ENCODE peak calls at places on chromosomes 5 and 9, in nine cellular contexts. One of them, this sample, is unnamed.

GRCh38 chr5:149550608-149551226 is 522 bp downstream of the CSNK1A1 start:
- DNase-seq in left ventricle myocardium inferior: peak; percentile 25
- DNase-seq in H7: no peak
- DNase-seq in activated naive CD8-positive, alpha-beta T cell treated with anti-CD3 and anti-CD28 coated beads, Interleukin-2, amount 10 ng/mL, durations not matched to agents 7 days and 5 days: no peak
- DNase-seq in skeletal muscle cell: no peak
- DNase-seq in stimulated activated CD8-positive, alpha-beta memory T cell treated with anti-CD3 and anti-CD28 coated beads, Interleukin-2, amount 100 ng/mL, for 1 hour: no peak
- DNase-seq in uterus: no peak
- DNase-seq in activated gamma-delta T cell treated with Interleukin-2 at 50 U/mL for 16 hours: peak; percentile 14
- DNase-seq in pulmonary artery endothelial cell: no peak
- DNase-seq in this sample: no peak

GRCh38 chr9:125634040-125634717 is 72.8 kb downstream of the MAPKAP1 start:
- DNase-seq in H7: no peak
- DNase-seq in stimulated activated CD8-positive, alpha-beta memory T cell treated with anti-CD3 and anti-CD28 coated beads, Interleukin-2, amount 100 ng/mL, for 1 hour: no peak
- DNase-seq in left ventricle myocardium inferior: no peak
- DNase-seq in skeletal muscle cell: no peak
- DNase-seq in activated gamma-delta T cell treated with Interleukin-2 at 50 U/mL for 16 hours: no peak
- DNase-seq in uterus: no peak
- DNase-seq in activated naive CD8-positive, alpha-beta T cell treated with anti-CD3 and anti-CD28 coated beads, Interleukin-2, amount 10 ng/mL, durations not matched to agents 7 days and 5 days: no peak
- DNase-seq in pulmonary artery endothelial cell: no peak
- DNase-seq in this sample: no peak

GRCh38 chr9:129081388-129081889 is 528 bp downstream of the DOLPP1 start:
- DNase-seq in H7: peak; percentile 100
- DNase-seq in skeletal muscle cell: no peak
- DNase-seq in activated gamma-delta T cell treated with Interleukin-2 at 50 U/mL for 16 hours: no peak
- DNase-seq in pulmonary artery endothelial cell: no peak
- DNase-seq in activated naive CD8-positive, alpha-beta T cell treated with anti-CD3 and anti-CD28 coated beads, Interleukin-2, amount 10 ng/mL, durations not matched to agents 7 days and 5 days: no peak
- DNase-seq in uterus: no peak
- DNase-seq in left ventricle myocardium inferior: no peak
- DNase-seq in stimulated activated CD8-positive, alpha-beta memory T cell treated with anti-CD3 and anti-CD28 coated beads, Interleukin-2, amount 100 ng/mL, for 1 hour: no peak
- DNase-seq in this sample: no peak

GRCh38 chr5:113117543-113118110 is 141.0 kb downstream of the DCP2 start:
- DNase-seq in skeletal muscle cell: no peak
- DNase-seq in H7: no peak
- DNase-seq in left ventricle myocardium inferior: no peak
- DNase-seq in activated naive CD8-positive, alpha-beta T cell treated with anti-CD3 and anti-CD28 coated beads, Interleukin-2, amount 10 ng/mL, durations not matched to agents 7 days and 5 days: no peak
- DNase-seq in pulmonary artery endothelial cell: no peak
- DNase-seq in activated gamma-delta T cell treated with Interleukin-2 at 50 U/mL for 16 hours: no peak
- DNase-seq in stimulated activated CD8-positive, alpha-beta memory T cell treated with anti-CD3 and anti-CD28 coated beads, Interleukin-2, amount 100 ng/mL, for 1 hour: no peak
- DNase-seq in uterus: no peak
- DNase-seq in this sample: no peak

GRCh38 chr9:84383178-84383577 is 42.6 kb upstream of the SLC28A3 start:
- DNase-seq in uterus: no peak
- DNase-seq in H7: no peak
- DNase-seq in activated naive CD8-positive, alpha-beta T cell treated with anti-CD3 and anti-CD28 coated beads, Interleukin-2, amount 10 ng/mL, durations not matched to agents 7 days and 5 days: no peak
- DNase-seq in activated gamma-delta T cell treated with Interleukin-2 at 50 U/mL for 16 hours: no peak
- DNase-seq in skeletal muscle cell: no peak
- DNase-seq in pulmonary artery endothelial cell: no peak
- DNase-seq in left ventricle myocardium inferior: no peak
- DNase-seq in stimulated activated CD8-positive, alpha-beta memory T cell treated with anti-CD3 and anti-CD28 coated beads, Interleukin-2, amount 100 ng/mL, for 1 hour: no peak
- DNase-seq in this sample: no peak

GRCh38 chr5:83914662-83915418 is 194.2 kb upstream of the HAPLN1 start:
- DNase-seq in uterus: no peak
- DNase-seq in activated naive CD8-positive, alpha-beta T cell treated with anti-CD3 and anti-CD28 coated beads, Interleukin-2, amount 10 ng/mL, durations not matched to agents 7 days and 5 days: no peak
- DNase-seq in left ventricle myocardium inferior: no peak
- DNase-seq in stimulated activated CD8-positive, alpha-beta memory T cell treated with anti-CD3 and anti-CD28 coated beads, Interleukin-2, amount 100 ng/mL, for 1 hour: no peak
- DNase-seq in H7: no peak
- DNase-seq in pulmonary artery endothelial cell: no peak
- DNase-seq in activated gamma-delta T cell treated with Interleukin-2 at 50 U/mL for 16 hours: no peak
- DNase-seq in skeletal muscle cell: no peak
- DNase-seq in this sample: no peak

GRCh38 chr5:40332945-40333344 is 346.8 kb upstream of the PTGER4 start:
- DNase-seq in stimulated activated CD8-positive, alpha-beta memory T cell treated with anti-CD3 and anti-CD28 coated beads, Interleukin-2, amount 100 ng/mL, for 1 hour: no peak
- DNase-seq in skeletal muscle cell: no peak
- DNase-seq in H7: no peak
- DNase-seq in uterus: no peak
- DNase-seq in activated gamma-delta T cell treated with Interleukin-2 at 50 U/mL for 16 hours: no peak
- DNase-seq in pulmonary artery endothelial cell: peak; percentile 24
- DNase-seq in left ventricle myocardium inferior: no peak
- DNase-seq in activated naive CD8-positive, alpha-beta T cell treated with anti-CD3 and anti-CD28 coated beads, Interleukin-2, amount 10 ng/mL, durations not matched to agents 7 days and 5 days: no peak
- DNase-seq in this sample: peak; percentile 58

GRCh38 chr5:135356522-135357318 is 42.3 kb downstream of the MACROH2A1 start:
- DNase-seq in pulmonary artery endothelial cell: no peak
- DNase-seq in activated naive CD8-positive, alpha-beta T cell treated with anti-CD3 and anti-CD28 coated beads, Interleukin-2, amount 10 ng/mL, durations not matched to agents 7 days and 5 days: no peak
- DNase-seq in H7: no peak
- DNase-seq in left ventricle myocardium inferior: peak; percentile 83
- DNase-seq in stimulated activated CD8-positive, alpha-beta memory T cell treated with anti-CD3 and anti-CD28 coated beads, Interleukin-2, amount 100 ng/mL, for 1 hour: no peak
- DNase-seq in skeletal muscle cell: peak; percentile 74
- DNase-seq in activated gamma-delta T cell treated with Interleukin-2 at 50 U/mL for 16 hours: no peak
- DNase-seq in uterus: peak; percentile 73
- DNase-seq in this sample: peak; percentile 64

GRCh38 chr9:69582544-69583297 is 89.5 kb downstream of the APBA1 start:
- DNase-seq in activated naive CD8-positive, alpha-beta T cell treated with anti-CD3 and anti-CD28 coated beads, Interleukin-2, amount 10 ng/mL, durations not matched to agents 7 days and 5 days: no peak
- DNase-seq in skeletal muscle cell: no peak
- DNase-seq in H7: no peak
- DNase-seq in left ventricle myocardium inferior: peak; percentile 25
- DNase-seq in activated gamma-delta T cell treated with Interleukin-2 at 50 U/mL for 16 hours: no peak
- DNase-seq in pulmonary artery endothelial cell: peak; percentile 58
- DNase-seq in stimulated activated CD8-positive, alpha-beta memory T cell treated with anti-CD3 and anti-CD28 coated beads, Interleukin-2, amount 100 ng/mL, for 1 hour: no peak
- DNase-seq in uterus: no peak
- DNase-seq in this sample: peak; percentile 65

GRCh38 chr5:110925398-110925797 is 146.1 kb upstream of the TSLP start:
- DNase-seq in left ventricle myocardium inferior: no peak
- DNase-seq in pulmonary artery endothelial cell: no peak
- DNase-seq in activated naive CD8-positive, alpha-beta T cell treated with anti-CD3 and anti-CD28 coated beads, Interleukin-2, amount 10 ng/mL, durations not matched to agents 7 days and 5 days: no peak
- DNase-seq in uterus: no peak
- DNase-seq in H7: no peak
- DNase-seq in activated gamma-delta T cell treated with Interleukin-2 at 50 U/mL for 16 hours: no peak
- DNase-seq in skeletal muscle cell: no peak
- DNase-seq in stimulated activated CD8-positive, alpha-beta memory T cell treated with anti-CD3 and anti-CD28 coated beads, Interleukin-2, amount 100 ng/mL, for 1 hour: no peak
- DNase-seq in this sample: no peak

GRCh38 chr5:80156156-80156555 is 99.7 kb downstream of the SERINC5 start:
- DNase-seq in skeletal muscle cell: peak; percentile 31
- DNase-seq in uterus: no peak
- DNase-seq in left ventricle myocardium inferior: no peak
- DNase-seq in activated gamma-delta T cell treated with Interleukin-2 at 50 U/mL for 16 hours: no peak
- DNase-seq in H7: no peak
- DNase-seq in pulmonary artery endothelial cell: no peak
- DNase-seq in stimulated activated CD8-positive, alpha-beta memory T cell treated with anti-CD3 and anti-CD28 coated beads, Interleukin-2, amount 100 ng/mL, for 1 hour: no peak
- DNase-seq in activated naive CD8-positive, alpha-beta T cell treated with anti-CD3 and anti-CD28 coated beads, Interleukin-2, amount 10 ng/mL, durations not matched to agents 7 days and 5 days: no peak
- DNase-seq in this sample: no peak

GRCh38 chr5:181159286-181160143 is 12.1 kb downstream of the OR2V2 start:
- DNase-seq in uterus: peak; percentile 86
- DNase-seq in H7: peak; percentile 92
- DNase-seq in skeletal muscle cell: no peak
- DNase-seq in pulmonary artery endothelial cell: no peak
- DNase-seq in activated naive CD8-positive, alpha-beta T cell treated with anti-CD3 and anti-CD28 coated beads, Interleukin-2, amount 10 ng/mL, durations not matched to agents 7 days and 5 days: peak; percentile 95
- DNase-seq in stimulated activated CD8-positive, alpha-beta memory T cell treated with anti-CD3 and anti-CD28 coated beads, Interleukin-2, amount 100 ng/mL, for 1 hour: peak; percentile 80
- DNase-seq in activated gamma-delta T cell treated with Interleukin-2 at 50 U/mL for 16 hours: peak; percentile 91
- DNase-seq in left ventricle myocardium inferior: peak; percentile 84
- DNase-seq in this sample: peak; percentile 48

GRCh38 chr5:143111799-143112198 is 291.7 kb downstream of the NR3C1 start:
- DNase-seq in skeletal muscle cell: no peak
- DNase-seq in stimulated activated CD8-positive, alpha-beta memory T cell treated with anti-CD3 and anti-CD28 coated beads, Interleukin-2, amount 100 ng/mL, for 1 hour: no peak
- DNase-seq in uterus: no peak
- DNase-seq in left ventricle myocardium inferior: no peak
- DNase-seq in activated naive CD8-positive, alpha-beta T cell treated with anti-CD3 and anti-CD28 coated beads, Interleukin-2, amount 10 ng/mL, durations not matched to agents 7 days and 5 days: no peak
- DNase-seq in pulmonary artery endothelial cell: no peak
- DNase-seq in H7: no peak
- DNase-seq in activated gamma-delta T cell treated with Interleukin-2 at 50 U/mL for 16 hours: no peak
- DNase-seq in this sample: no peak

GRCh38 chr9:128424268-128424780 is 3.7 kb downstream of the CERCAM start:
- DNase-seq in skeletal muscle cell: no peak
- DNase-seq in pulmonary artery endothelial cell: no peak
- DNase-seq in H7: no peak
- DNase-seq in activated gamma-delta T cell treated with Interleukin-2 at 50 U/mL for 16 hours: no peak
- DNase-seq in stimulated activated CD8-positive, alpha-beta memory T cell treated with anti-CD3 and anti-CD28 coated beads, Interleukin-2, amount 100 ng/mL, for 1 hour: no peak
- DNase-seq in left ventricle myocardium inferior: no peak
- DNase-seq in activated naive CD8-positive, alpha-beta T cell treated with anti-CD3 and anti-CD28 coated beads, Interleukin-2, amount 10 ng/mL, durations not matched to agents 7 days and 5 days: no peak
- DNase-seq in uterus: no peak
- DNase-seq in this sample: no peak

GRCh38 chr9:101387871-101388506 is 3.2 kb upstream of the BAAT start:
- DNase-seq in left ventricle myocardium inferior: no peak
- DNase-seq in skeletal muscle cell: no peak
- DNase-seq in H7: peak; percentile 15
- DNase-seq in uterus: no peak
- DNase-seq in stimulated activated CD8-positive, alpha-beta memory T cell treated with anti-CD3 and anti-CD28 coated beads, Interleukin-2, amount 100 ng/mL, for 1 hour: no peak
- DNase-seq in activated naive CD8-positive, alpha-beta T cell treated with anti-CD3 and anti-CD28 coated beads, Interleukin-2, amount 10 ng/mL, durations not matched to agents 7 days and 5 days: no peak
- DNase-seq in activated gamma-delta T cell treated with Interleukin-2 at 50 U/mL for 16 hours: no peak
- DNase-seq in pulmonary artery endothelial cell: no peak
- DNase-seq in this sample: peak; percentile 54

GRCh38 chr9:20023237-20023928 is 234.5 kb upstream of the SLC24A2 start:
- DNase-seq in uterus: no peak
- DNase-seq in activated gamma-delta T cell treated with Interleukin-2 at 50 U/mL for 16 hours: no peak
- DNase-seq in pulmonary artery endothelial cell: no peak
- DNase-seq in H7: no peak
- DNase-seq in skeletal muscle cell: no peak
- DNase-seq in stimulated activated CD8-positive, alpha-beta memory T cell treated with anti-CD3 and anti-CD28 coated beads, Interleukin-2, amount 100 ng/mL, for 1 hour: no peak
- DNase-seq in left ventricle myocardium inferior: no peak
- DNase-seq in activated naive CD8-positive, alpha-beta T cell treated with anti-CD3 and anti-CD28 coated beads, Interleukin-2, amount 10 ng/mL, durations not matched to agents 7 days and 5 days: no peak
- DNase-seq in this sample: no peak

GRCh38 chr5:32339198-32339597 is 26.5 kb upstream of the MTMR12 start:
- DNase-seq in activated naive CD8-positive, alpha-beta T cell treated with anti-CD3 and anti-CD28 coated beads, Interleukin-2, amount 10 ng/mL, durations not matched to agents 7 days and 5 days: no peak
- DNase-seq in H7: no peak
- DNase-seq in uterus: no peak
- DNase-seq in stimulated activated CD8-positive, alpha-beta memory T cell treated with anti-CD3 and anti-CD28 coated beads, Interleukin-2, amount 100 ng/mL, for 1 hour: no peak
- DNase-seq in activated gamma-delta T cell treated with Interleukin-2 at 50 U/mL for 16 hours: no peak
- DNase-seq in pulmonary artery endothelial cell: no peak
- DNase-seq in skeletal muscle cell: no peak
- DNase-seq in left ventricle myocardium inferior: no peak
- DNase-seq in this sample: no peak

GRCh38 chr5:135827965-135828792 is 6.3 kb upstream of the SLC25A48 start:
- DNase-seq in left ventricle myocardium inferior: no peak
- DNase-seq in pulmonary artery endothelial cell: no peak
- DNase-seq in uterus: no peak
- DNase-seq in activated naive CD8-positive, alpha-beta T cell treated with anti-CD3 and anti-CD28 coated beads, Interleukin-2, amount 10 ng/mL, durations not matched to agents 7 days and 5 days: no peak
- DNase-seq in stimulated activated CD8-positive, alpha-beta memory T cell treated with anti-CD3 and anti-CD28 coated beads, Interleukin-2, amount 100 ng/mL, for 1 hour: no peak
- DNase-seq in H7: peak; percentile 16
- DNase-seq in skeletal muscle cell: no peak
- DNase-seq in activated gamma-delta T cell treated with Interleukin-2 at 50 U/mL for 16 hours: no peak
- DNase-seq in this sample: no peak

GRCh38 chr9:8384126-8384525 is 584.5 kb upstream of the DMAC1 start:
- DNase-seq in skeletal muscle cell: peak; percentile 18
- DNase-seq in activated naive CD8-positive, alpha-beta T cell treated with anti-CD3 and anti-CD28 coated beads, Interleukin-2, amount 10 ng/mL, durations not matched to agents 7 days and 5 days: no peak
- DNase-seq in stimulated activated CD8-positive, alpha-beta memory T cell treated with anti-CD3 and anti-CD28 coated beads, Interleukin-2, amount 100 ng/mL, for 1 hour: no peak
- DNase-seq in H7: no peak
- DNase-seq in activated gamma-delta T cell treated with Interleukin-2 at 50 U/mL for 16 hours: no peak
- DNase-seq in pulmonary artery endothelial cell: no peak
- DNase-seq in left ventricle myocardium inferior: no peak
- DNase-seq in uterus: no peak
- DNase-seq in this sample: no peak

GRCh38 chr5:138459311-138459710 is 6.0 kb upstream of the EGR1 start:
- DNase-seq in left ventricle myocardium inferior: no peak
- DNase-seq in skeletal muscle cell: no peak
- DNase-seq in H7: no peak
- DNase-seq in stimulated activated CD8-positive, alpha-beta memory T cell treated with anti-CD3 and anti-CD28 coated beads, Interleukin-2, amount 100 ng/mL, for 1 hour: peak; percentile 70
- DNase-seq in uterus: no peak
- DNase-seq in activated naive CD8-positive, alpha-beta T cell treated with anti-CD3 and anti-CD28 coated beads, Interleukin-2, amount 10 ng/mL, durations not matched to agents 7 days and 5 days: peak; percentile 82
- DNase-seq in activated gamma-delta T cell treated with Interleukin-2 at 50 U/mL for 16 hours: peak; percentile 75
- DNase-seq in pulmonary artery endothelial cell: peak; percentile 35
- DNase-seq in this sample: peak; percentile 90

GRCh38 chr5:10111575-10111974 is 138.1 kb downstream of the ATPSCKMT start:
- DNase-seq in left ventricle myocardium inferior: no peak
- DNase-seq in stimulated activated CD8-positive, alpha-beta memory T cell treated with anti-CD3 and anti-CD28 coated beads, Interleukin-2, amount 100 ng/mL, for 1 hour: no peak
- DNase-seq in activated gamma-delta T cell treated with Interleukin-2 at 50 U/mL for 16 hours: no peak
- DNase-seq in H7: peak; percentile 81
- DNase-seq in skeletal muscle cell: no peak
- DNase-seq in uterus: no peak
- DNase-seq in pulmonary artery endothelial cell: no peak
- DNase-seq in activated naive CD8-positive, alpha-beta T cell treated with anti-CD3 and anti-CD28 coated beads, Interleukin-2, amount 10 ng/mL, durations not matched to agents 7 days and 5 days: no peak
- DNase-seq in this sample: no peak

GRCh38 chr9:91332476-91333231 is 29.1 kb downstream of the AUH start:
- DNase-seq in uterus: no peak
- DNase-seq in pulmonary artery endothelial cell: no peak
- DNase-seq in stimulated activated CD8-positive, alpha-beta memory T cell treated with anti-CD3 and anti-CD28 coated beads, Interleukin-2, amount 100 ng/mL, for 1 hour: no peak
- DNase-seq in activated gamma-delta T cell treated with Interleukin-2 at 50 U/mL for 16 hours: no peak
- DNase-seq in skeletal muscle cell: no peak
- DNase-seq in left ventricle myocardium inferior: no peak
- DNase-seq in activated naive CD8-positive, alpha-beta T cell treated with anti-CD3 and anti-CD28 coated beads, Interleukin-2, amount 10 ng/mL, durations not matched to agents 7 days and 5 days: no peak
- DNase-seq in H7: no peak
- DNase-seq in this sample: no peak

GRCh38 chr9:97462159-97462558 is 39.3 kb upstream of the TMOD1 start:
- DNase-seq in left ventricle myocardium inferior: no peak
- DNase-seq in uterus: no peak
- DNase-seq in H7: no peak
- DNase-seq in activated gamma-delta T cell treated with Interleukin-2 at 50 U/mL for 16 hours: no peak
- DNase-seq in skeletal muscle cell: no peak
- DNase-seq in pulmonary artery endothelial cell: no peak
- DNase-seq in stimulated activated CD8-positive, alpha-beta memory T cell treated with anti-CD3 and anti-CD28 coated beads, Interleukin-2, amount 100 ng/mL, for 1 hour: no peak
- DNase-seq in activated naive CD8-positive, alpha-beta T cell treated with anti-CD3 and anti-CD28 coated beads, Interleukin-2, amount 10 ng/mL, durations not matched to agents 7 days and 5 days: no peak
- DNase-seq in this sample: no peak

GRCh38 chr5:83567741-83568530 is 96.4 kb downstream of the VCAN start:
- DNase-seq in pulmonary artery endothelial cell: no peak
- DNase-seq in stimulated activated CD8-positive, alpha-beta memory T cell treated with anti-CD3 and anti-CD28 coated beads, Interleukin-2, amount 100 ng/mL, for 1 hour: no peak
- DNase-seq in left ventricle myocardium inferior: no peak
- DNase-seq in uterus: no peak
- DNase-seq in activated naive CD8-positive, alpha-beta T cell treated with anti-CD3 and anti-CD28 coated beads, Interleukin-2, amount 10 ng/mL, durations not matched to agents 7 days and 5 days: no peak
- DNase-seq in H7: no peak
- DNase-seq in skeletal muscle cell: peak; percentile 87
- DNase-seq in activated gamma-delta T cell treated with Interleukin-2 at 50 U/mL for 16 hours: no peak
- DNase-seq in this sample: no peak

GRCh38 chr9:117938086-117938485 is 233.9 kb downstream of the TLR4 start:
- DNase-seq in H7: no peak
- DNase-seq in left ventricle myocardium inferior: no peak
- DNase-seq in uterus: no peak
- DNase-seq in pulmonary artery endothelial cell: no peak
- DNase-seq in activated naive CD8-positive, alpha-beta T cell treated with anti-CD3 and anti-CD28 coated beads, Interleukin-2, amount 10 ng/mL, durations not matched to agents 7 days and 5 days: no peak
- DNase-seq in stimulated activated CD8-positive, alpha-beta memory T cell treated with anti-CD3 and anti-CD28 coated beads, Interleukin-2, amount 100 ng/mL, for 1 hour: no peak
- DNase-seq in activated gamma-delta T cell treated with Interleukin-2 at 50 U/mL for 16 hours: no peak
- DNase-seq in skeletal muscle cell: no peak
- DNase-seq in this sample: no peak

GRCh38 chr5:82197550-82197949 is 80.6 kb downstream of the RPS23 start:
- DNase-seq in activated gamma-delta T cell treated with Interleukin-2 at 50 U/mL for 16 hours: no peak
- DNase-seq in uterus: no peak
- DNase-seq in stimulated activated CD8-positive, alpha-beta memory T cell treated with anti-CD3 and anti-CD28 coated beads, Interleukin-2, amount 100 ng/mL, for 1 hour: no peak
- DNase-seq in H7: no peak
- DNase-seq in skeletal muscle cell: no peak
- DNase-seq in left ventricle myocardium inferior: no peak
- DNase-seq in pulmonary artery endothelial cell: no peak
- DNase-seq in activated naive CD8-positive, alpha-beta T cell treated with anti-CD3 and anti-CD28 coated beads, Interleukin-2, amount 10 ng/mL, durations not matched to agents 7 days and 5 days: no peak
- DNase-seq in this sample: no peak

GRCh38 chr9:116099821-116100220 is 53.8 kb upstream of the PAPPA start:
- DNase-seq in uterus: no peak
- DNase-seq in activated naive CD8-positive, alpha-beta T cell treated with anti-CD3 and anti-CD28 coated beads, Interleukin-2, amount 10 ng/mL, durations not matched to agents 7 days and 5 days: no peak
- DNase-seq in stimulated activated CD8-positive, alpha-beta memory T cell treated with anti-CD3 and anti-CD28 coated beads, Interleukin-2, amount 100 ng/mL, for 1 hour: no peak
- DNase-seq in pulmonary artery endothelial cell: no peak
- DNase-seq in skeletal muscle cell: no peak
- DNase-seq in activated gamma-delta T cell treated with Interleukin-2 at 50 U/mL for 16 hours: no peak
- DNase-seq in left ventricle myocardium inferior: no peak
- DNase-seq in H7: no peak
- DNase-seq in this sample: no peak

GRCh38 chr9:126689027-126689825 is 75.5 kb downstream of the LMX1B start:
- DNase-seq in pulmonary artery endothelial cell: no peak
- DNase-seq in H7: peak; percentile 33
- DNase-seq in activated gamma-delta T cell treated with Interleukin-2 at 50 U/mL for 16 hours: no peak
- DNase-seq in uterus: no peak
- DNase-seq in stimulated activated CD8-positive, alpha-beta memory T cell treated with anti-CD3 and anti-CD28 coated beads, Interleukin-2, amount 100 ng/mL, for 1 hour: no peak
- DNase-seq in skeletal muscle cell: no peak
- DNase-seq in activated naive CD8-positive, alpha-beta T cell treated with anti-CD3 and anti-CD28 coated beads, Interleukin-2, amount 10 ng/mL, durations not matched to agents 7 days and 5 days: no peak
- DNase-seq in left ventricle myocardium inferior: no peak
- DNase-seq in this sample: no peak

GRCh38 chr5:179112469-179113142 is 52.4 kb downstream of the ZNF354C start:
- DNase-seq in skeletal muscle cell: no peak
- DNase-seq in stimulated activated CD8-positive, alpha-beta memory T cell treated with anti-CD3 and anti-CD28 coated beads, Interleukin-2, amount 100 ng/mL, for 1 hour: no peak
- DNase-seq in pulmonary artery endothelial cell: no peak
- DNase-seq in uterus: no peak
- DNase-seq in H7: no peak
- DNase-seq in activated gamma-delta T cell treated with Interleukin-2 at 50 U/mL for 16 hours: no peak
- DNase-seq in activated naive CD8-positive, alpha-beta T cell treated with anti-CD3 and anti-CD28 coated beads, Interleukin-2, amount 10 ng/mL, durations not matched to agents 7 days and 5 days: no peak
- DNase-seq in left ventricle myocardium inferior: no peak
- DNase-seq in this sample: no peak

GRCh38 chr5:180141068-180141660 is 67.8 kb downstream of the RASGEF1C start:
- DNase-seq in skeletal muscle cell: no peak
- DNase-seq in uterus: no peak
- DNase-seq in activated naive CD8-positive, alpha-beta T cell treated with anti-CD3 and anti-CD28 coated beads, Interleukin-2, amount 10 ng/mL, durations not matched to agents 7 days and 5 days: no peak
- DNase-seq in pulmonary artery endothelial cell: no peak
- DNase-seq in H7: no peak
- DNase-seq in activated gamma-delta T cell treated with Interleukin-2 at 50 U/mL for 16 hours: no peak
- DNase-seq in stimulated activated CD8-positive, alpha-beta memory T cell treated with anti-CD3 and anti-CD28 coated beads, Interleukin-2, amount 100 ng/mL, for 1 hour: no peak
- DNase-seq in left ventricle myocardium inferior: no peak
- DNase-seq in this sample: no peak

GRCh38 chr5:14164764-14165163 is 21.6 kb downstream of the TRIO start:
- DNase-seq in activated gamma-delta T cell treated with Interleukin-2 at 50 U/mL for 16 hours: no peak
- DNase-seq in activated naive CD8-positive, alpha-beta T cell treated with anti-CD3 and anti-CD28 coated beads, Interleukin-2, amount 10 ng/mL, durations not matched to agents 7 days and 5 days: no peak
- DNase-seq in skeletal muscle cell: no peak
- DNase-seq in pulmonary artery endothelial cell: no peak
- DNase-seq in uterus: no peak
- DNase-seq in left ventricle myocardium inferior: no peak
- DNase-seq in H7: no peak
- DNase-seq in stimulated activated CD8-positive, alpha-beta memory T cell treated with anti-CD3 and anti-CD28 coated beads, Interleukin-2, amount 100 ng/mL, for 1 hour: no peak
- DNase-seq in this sample: no peak

This sample was measured in dermis microvascular lymphatic vessel endothelial cell.